ENCODE peak calls at places on chromosome 13, in seven cellular contexts. F, S, W, E, D, L and B are unnamed samples.

GRCh38 chr13:27182844-27183497 is 11.4 kb upstream of the USP12 start:
- DNase-seq in F (peak), E (no peak), L (no peak), D (no peak), S (no peak), W (peak), B (no peak)

GRCh38 chr13:91574756-91575155 is 176.3 kb downstream of the GPC5 start:
- DNase-seq in D (no peak), W (peak), F (no peak), E (no peak), L (no peak), S (no peak), B (no peak)

GRCh38 chr13:39821977-39822376 is 166.5 kb downstream of the COG6 start:
- DNase-seq in E (no peak), S (no peak), D (no peak), F (no peak), W (no peak), L (no peak), B (no peak)

GRCh38 chr13:80242728-80243427 is 98.0 kb downstream of the SPRY2 start:
- DNase-seq in E (no peak), W (no peak), D (no peak), S (no peak), L (no peak), F (no peak), B (no peak)

GRCh38 chr13:31223215-31223614 is 23.4 kb downstream of the B3GLCT start:
- DNase-seq in W (no peak), F (no peak), E (no peak), D (no peak), S (no peak), L (no peak), B (no peak)

GRCh38 chr13:23992722-23993438 is 95.6 kb upstream of the C1QTNF9B start:
- DNase-seq in S (no peak), F (no peak), L (no peak), D (no peak), E (no peak), W (no peak), B (no peak)

GRCh38 chr13:30737511-30738342 is 2.4 kb downstream of the ALOX5AP start:
- DNase-seq in F (no peak), W (no peak), E (no peak), L (no peak), D (no peak), S (peak), B (no peak)

GRCh38 chr13:60562081-60562764 is 165.2 kb downstream of the TDRD3 start:
- DNase-seq in W (no peak), F (no peak), D (no peak), S (no peak), L (no peak), E (no peak), B (no peak)

GRCh38 chr13:62910541-62910940 is 1494.9 kb upstream of the PCDH20 start:
- DNase-seq in S (no peak), L (no peak), E (no peak), D (no peak), W (peak), F (no peak), B (no peak)

GRCh38 chr13:34578471-34578870 is 363.6 kb upstream of the NBEA start:
- DNase-seq in S (no peak), W (peak), D (no peak), E (no peak), F (no peak), L (no peak), B (no peak)

GRCh38 chr13:79097201-79097600 is 308.9 kb downstream of the RBM26 start:
- DNase-seq in F (no peak), L (no peak), E (no peak), S (no peak), W (no peak), D (no peak), B (no peak)

GRCh38 chr13:102721800-102722231 is 27.0 kb upstream of the METTL21C start:
- DNase-seq in L (no peak), F (no peak), D (no peak), S (no peak), W (peak), E (no peak), B (no peak)

GRCh38 chr13:37526710-37527446 is 71.7 kb downstream of the POSTN start:
- DNase-seq in W (peak), F (no peak), D (no peak), E (no peak), S (no peak), L (no peak), B (no peak)

GRCh38 chr13:111936267-111936925 is 130.6 kb upstream of the SOX1 start:
- DNase-seq in D (no peak), E (no peak), S (no peak), L (no peak), W (no peak), F (no peak), B (no peak)

GRCh38 chr13:93559718-93560117 is 333.1 kb downstream of the GPC6 start:
- DNase-seq in L (no peak), E (no peak), W (peak), D (no peak), S (no peak), F (no peak), B (no peak)

GRCh38 chr13:56515441-56515840 is 625.3 kb upstream of the PRR20A start:
- DNase-seq in E (no peak), F (no peak), D (no peak), S (no peak), W (no peak), L (no peak), B (no peak)

GRCh38 chr13:23673354-23673753 is 103.1 kb downstream of the TNFRSF19 start:
- DNase-seq in F (peak), D (no peak), S (no peak), L (no peak), E (no peak), W (peak), B (no peak)

GRCh38 chr13:49563513-49563912 is 21.8 kb downstream of the RCBTB1 start:
- DNase-seq in L (no peak), E (no peak), D (no peak), F (no peak), S (no peak), W (peak), B (no peak)

GRCh38 chr13:49559006-49559405 is 26.4 kb downstream of the RCBTB1 start:
- DNase-seq in S (no peak), W (no peak), L (no peak), E (no peak), F (no peak), D (no peak), B (no peak)

GRCh38 chr13:49561064-49561410 is 24.3 kb downstream of the RCBTB1 start:
- DNase-seq in W (no peak), F (no peak), D (no peak), S (no peak), L (no peak), E (no peak), B (no peak)

DNA sequence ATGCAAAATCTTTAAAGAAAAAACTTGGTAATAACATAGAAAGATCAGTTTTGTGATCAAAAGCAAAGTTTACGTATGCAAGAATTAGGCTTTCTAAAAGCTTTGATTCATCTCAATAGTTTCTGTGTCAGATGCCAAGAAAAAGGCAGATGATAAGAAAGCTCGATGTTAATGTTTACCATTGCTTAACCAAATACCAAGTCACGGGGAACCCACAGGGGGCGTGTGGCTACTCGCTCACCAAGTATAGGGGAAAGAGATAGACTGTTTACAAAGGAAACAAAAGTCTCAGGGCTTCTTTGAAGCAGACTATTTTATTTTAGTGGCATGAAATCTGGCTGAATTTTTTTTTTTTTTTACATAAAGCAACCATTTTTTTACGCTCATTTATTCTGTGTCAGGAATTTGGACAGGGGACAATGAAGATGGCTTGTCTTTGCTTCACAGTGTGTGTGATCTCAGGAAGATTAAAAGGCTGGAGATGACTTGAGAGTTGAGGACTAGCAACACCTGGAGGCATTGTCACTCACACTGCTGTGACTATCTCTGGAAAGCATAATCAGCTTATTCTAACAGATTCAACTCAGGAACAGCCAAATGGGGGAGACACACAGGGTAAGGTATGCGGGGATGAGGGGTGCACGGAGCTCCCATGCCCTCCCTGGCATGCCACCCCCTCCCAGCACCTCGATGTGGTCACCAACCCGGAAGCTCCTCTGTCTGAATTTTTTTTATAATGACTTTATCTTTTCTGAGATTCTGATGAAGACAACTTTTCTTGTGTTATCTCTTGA is 24.9 kb downstream of the RCBTB1 start:
- DNase-seq in L (no peak), F (no peak), E (no peak), S (peak), D (no peak), W (peak), B (peak)
- TF ChIP-seq CTCF in L (no peak), F (no peak), E (peak), S (no peak), D (no peak), W (no peak), B (no peak)

GRCh38 chr13:58343081-58343480 is 711.5 kb downstream of the PCDH17 start:
- DNase-seq in E (no peak), F (no peak), S (no peak), D (no peak), L (no peak), W (no peak), B (no peak)
- TF ChIP-seq CTCF in E (no peak), F (no peak), S (no peak), D (no peak), L (no peak), W (no peak), B (no peak)

DNA sequence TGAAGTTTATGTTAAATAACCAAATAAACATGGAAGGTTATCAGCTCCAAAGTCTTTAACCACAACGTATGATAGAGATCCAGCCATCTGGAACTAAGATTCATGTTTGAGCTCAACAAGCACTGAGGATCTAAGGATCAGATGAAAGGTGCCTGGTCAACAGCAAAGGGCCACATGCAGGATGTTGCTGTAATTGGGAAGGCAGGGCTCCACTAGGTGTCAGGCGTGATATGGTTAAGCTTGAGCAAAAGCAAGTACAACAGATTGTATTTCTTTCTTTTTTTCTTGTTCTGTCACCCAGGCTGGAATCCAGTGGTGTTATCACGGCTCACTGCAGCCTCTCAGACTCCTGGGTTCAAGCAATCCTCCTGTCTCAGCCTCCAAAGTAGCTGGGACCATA is 12.0 kb downstream of the EBPL start:
- DNase-seq in S (peak), F (no peak), E (no peak), D (no peak), W (peak), L (no peak), B (peak)
- TF ChIP-seq CTCF in S (peak), F (no peak), E (peak), D (no peak), W (peak), L (no peak), B (no peak)

DNA sequence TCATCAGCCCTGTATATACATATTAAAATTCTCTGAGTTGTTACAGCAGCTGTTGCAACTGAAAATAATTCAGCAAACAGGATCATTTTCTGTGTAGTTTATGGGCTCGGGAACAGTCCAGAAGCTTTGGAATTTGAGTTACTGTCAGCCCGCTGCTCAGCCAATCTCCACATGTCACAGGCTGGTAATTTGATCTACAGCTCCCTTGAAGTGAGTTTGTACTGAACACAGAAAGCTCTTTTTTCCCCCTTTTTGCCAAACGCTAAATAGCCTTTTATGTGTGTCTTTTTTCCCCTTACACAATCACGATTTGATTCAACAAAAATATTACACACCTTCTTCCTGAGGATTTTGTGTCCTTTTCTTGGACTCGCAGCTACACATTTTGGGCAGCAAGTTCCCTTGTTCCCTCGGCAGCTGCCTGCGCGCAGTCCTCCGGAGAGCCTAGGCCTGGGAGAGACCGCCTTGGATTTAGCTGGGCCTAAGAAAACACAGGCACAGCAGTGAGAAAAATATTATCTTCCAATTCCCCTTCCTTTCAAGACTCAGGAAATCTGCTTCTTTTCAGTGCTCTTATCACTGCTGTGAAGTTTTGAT is 371.4 kb downstream of the KCNRG start:
- DNase-seq in S (no peak), F (no peak), E (no peak), W (peak), L (no peak), D (no peak), B (no peak)
- TF ChIP-seq CTCF in S (no peak), F (no peak), E (no peak), W (no peak), L (no peak), D (no peak), B (no peak)

GRCh38 chr13:41059896-41060722 is 1.2 kb upstream of the WBP4 start:
- DNase-seq in S (peak), F (peak), D (peak), L (peak), E (peak), W (peak), B (peak)

GRCh38 chr13:41060723-41061074 is 610 bp upstream of the WBP4 start:
- DNase-seq in L (peak), E (peak), F (peak), D (peak), W (peak), S (peak), B (peak)

GRCh38 chr13:41059466-41059865 is 1.8 kb upstream of the WBP4 start:
- DNase-seq in F (no peak), S (no peak), D (no peak), L (no peak), W (peak), E (no peak), B (no peak)

GRCh38 chr13:41061914-41062837 is 867 bp downstream of the WBP4 start:
- DNase-seq in F (no peak), W (peak), L (no peak), D (no peak), E (no peak), S (no peak), B (peak)

DNA sequence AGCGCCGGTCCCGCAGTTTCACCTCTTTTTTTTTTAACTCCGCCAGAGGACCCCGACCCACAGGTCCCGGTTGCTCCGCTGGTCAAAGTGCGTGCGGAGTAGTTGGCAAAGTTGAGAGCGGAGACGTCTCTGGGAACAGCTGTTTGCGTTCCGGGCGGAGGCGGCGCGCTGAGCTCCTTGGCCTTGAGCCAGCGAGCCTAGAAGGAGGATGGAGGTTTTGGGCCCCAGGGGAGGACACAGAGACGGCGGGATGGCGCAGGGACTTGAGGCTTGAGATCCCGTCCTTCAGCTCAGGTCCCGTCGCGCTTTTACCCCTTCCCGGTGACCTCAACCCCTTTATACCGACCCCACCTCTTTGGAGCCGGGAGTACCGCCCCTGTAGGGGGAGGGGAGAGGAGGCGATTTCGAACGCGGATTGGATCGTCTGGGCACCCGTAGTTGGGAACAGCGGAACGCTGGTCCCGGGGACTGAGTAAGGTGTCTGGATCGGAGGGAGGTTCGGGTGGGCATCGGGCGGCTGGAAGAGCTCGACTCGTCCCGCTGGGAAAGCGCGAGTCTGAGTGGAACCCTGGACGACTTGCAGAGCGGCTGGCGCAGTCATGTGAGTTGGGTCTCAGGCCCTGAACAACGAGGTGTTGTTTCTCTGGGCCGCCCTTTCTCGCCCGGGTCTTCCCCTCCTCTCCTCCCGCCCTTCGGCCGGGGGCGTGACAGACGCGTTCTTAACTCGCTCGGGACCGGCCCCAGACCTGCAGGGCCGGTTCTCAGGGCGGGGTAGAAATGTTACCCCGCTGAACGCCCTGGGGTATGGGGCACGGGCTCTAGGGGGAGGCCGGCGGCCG is at the start of gene WBP4:
- DNase-seq in W (peak), D (peak), F (peak), L (peak), S (peak), E (peak), B (peak)
- TF ChIP-seq CTCF in W (no peak), D (no peak), F (no peak), L (no peak), S (no peak), E (no peak), B (no peak)

GRCh38 chr13:36454121-36454520 is 21.8 kb downstream of the CCNA1 start:
- DNase-seq in S (no peak), D (no peak), W (no peak), E (no peak), F (no peak), L (no peak), B (no peak)

GRCh38 chr13:36454962-36455361 is 22.7 kb downstream of the CCNA1 start:
- DNase-seq in S (no peak), D (no peak), W (no peak), F (no peak), E (no peak), L (no peak), B (no peak)

GRCh38 chr13:36450534-36450933 is 18.2 kb downstream of the CCNA1 start:
- DNase-seq in F (no peak), E (no peak), L (no peak), W (no peak), S (no peak), D (no peak), B (no peak)

GRCh38 chr13:36456577-36456976 is 24.3 kb downstream of the CCNA1 start:
- DNase-seq in E (no peak), L (no peak), F (no peak), D (no peak), S (no peak), W (no peak), B (no peak)

GRCh38 chr13:36453518-36453917 is 21.2 kb downstream of the CCNA1 start:
- DNase-seq in W (peak), L (no peak), S (no peak), F (no peak), E (no peak), D (no peak), B (no peak)
- TF ChIP-seq CTCF in W (peak), L (no peak), S (peak), F (no peak), E (peak), D (no peak), B (no peak)

GRCh38 chr13:19601749-19602725 is 31.4 kb upstream of the MPHOSPH8 start:
- DNase-seq in L (peak), E (no peak), W (peak), D (no peak), F (no peak), S (peak), B (peak)
- TF ChIP-seq CTCF in L (no peak), E (no peak), W (no peak), D (no peak), F (no peak), S (no peak), B (no peak)

DNA sequence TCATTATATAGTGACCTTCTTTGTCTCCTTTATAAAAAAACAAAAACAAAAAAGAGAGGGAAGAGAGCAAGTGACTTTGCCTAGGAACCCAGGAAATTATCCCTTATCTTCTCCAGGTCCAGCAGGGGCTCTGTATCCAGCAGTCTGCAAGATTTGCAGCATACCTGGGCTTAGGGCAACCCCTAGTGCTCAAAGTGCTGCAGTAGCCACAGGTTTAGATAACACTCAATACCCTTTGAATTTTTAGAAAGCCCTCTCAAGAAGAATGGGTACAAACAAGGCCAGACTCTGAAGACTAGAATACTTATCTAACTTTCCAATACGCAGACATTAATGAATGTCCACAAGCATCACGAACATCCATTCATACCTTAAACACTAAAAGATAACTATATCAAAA is 43.2 kb downstream of the CCNA1 start:
- DNase-seq in E (no peak), S (no peak), L (no peak), D (no peak), W (peak), F (no peak), B (no peak)
- TF ChIP-seq CTCF in E (no peak), S (no peak), L (no peak), D (no peak), W (no peak), F (no peak), B (no peak)